ENCODE peak calls at places on chromosomes 4 and X, in ten cellular contexts. C is glutamatergic neuron, Y is kidney tubule cell, K is natural killer cell, L is GM12891, P is progenitor cell of endocrine pancreas, T is bronchial epithelial cell, N is HEK293T, F is adrenal gland, Z is mucosa of descending colon. B is an unnamed sample.

GRCh38 chr4:83364312-83364711 is 29.7 kb upstream of the HPSE start:
- DNase-seq in C (no peak), Y (no peak), K (no peak), L (no peak), P (no peak), T (peak), N (no peak), F (no peak), Z (no peak), B (peak)

GRCh38 chrX:39627257-39627656 is 470.5 kb downstream of the BCOR start:
- DNase-seq in C (no peak), Y (no peak), K (no peak), L (no peak), P (no peak), T (no peak), N (no peak), F (no peak), Z (no peak), B (no peak)

GRCh38 chrX:37608156-37608555 is 36.7 kb downstream of the LANCL3 start:
- DNase-seq in C (no peak), Y (no peak), K (no peak), L (no peak), P (no peak), T (no peak), N (no peak), F (no peak), Z (no peak), B (no peak)

GRCh38 chr4:35182451-35182850 is 1061.9 kb downstream of the ARAP2 start:
- DNase-seq in C (no peak), Y (no peak), K (no peak), L (no peak), P (no peak), T (no peak), N (no peak), F (no peak), Z (no peak), B (no peak)

GRCh38 chrX:112768563-112768962 is 72.1 kb downstream of the AMOT start:
- DNase-seq in C (no peak), Y (no peak), K (no peak), L (no peak), P (no peak), T (no peak), N (no peak), F (no peak), Z (no peak), B (no peak)

GRCh38 chr4:182384496-182385155 is 141.4 kb downstream of the TENM3 start:
- DNase-seq in C (no peak), Y (no peak), K (no peak), L (no peak), P (no peak), T (no peak), N (no peak), F (no peak), Z (no peak), B (no peak)

GRCh38 chr4:152894673-152895072 is 41.5 kb upstream of the FHDC1 start:
- DNase-seq in C (no peak), Y (peak), K (no peak), L (no peak), P (no peak), T (peak), N (no peak), F (no peak), Z (no peak), B (peak)

GRCh38 chrX:16431266-16431665 is 218.7 kb upstream of the S100G start:
- DNase-seq in C (no peak), Y (no peak), K (no peak), L (no peak), P (no peak), T (no peak), N (no peak), F (no peak), Z (no peak), B (no peak)

GRCh38 chr4:113114884-113115283 is 65.4 kb downstream of the ANK2 start:
- DNase-seq in C (no peak), Y (no peak), K (no peak), L (no peak), P (no peak), T (no peak), N (no peak), F (no peak), Z (no peak), B (no peak)

GRCh38 chrX:48648299-48648698 is 35.3 kb upstream of the WAS start:
- DNase-seq in C (peak), Y (peak), K (peak), L (no peak), P (no peak), T (peak), N (peak), F (peak), Z (no peak), B (peak)

GRCh38 chrX:12974217-12974796 is 603 bp upstream of the TMSB4X start:
- DNase-seq in C (peak), Y (peak), K (peak), L (no peak), P (no peak), T (peak), N (no peak), F (peak), Z (peak), B (peak)

GRCh38 chr4:115165503-115165902 is 52.1 kb upstream of the NDST4 start:
- DNase-seq in C (no peak), Y (no peak), K (no peak), L (no peak), P (no peak), T (no peak), N (no peak), F (no peak), Z (no peak), B (peak)

GRCh38 chrX:84248226-84248625 is 60.2 kb upstream of the RPS6KA6 start:
- DNase-seq in C (no peak), Y (peak), K (no peak), L (no peak), P (no peak), T (peak), N (no peak), F (no peak), Z (no peak), B (peak)

GRCh38 chr4:118289794-118290193 is 63.0 kb downstream of the PRSS12 start:
- DNase-seq in C (no peak), Y (no peak), K (no peak), L (no peak), P (no peak), T (no peak), N (no peak), F (no peak), Z (no peak), B (no peak)

GRCh38 chr4:156593464-156593863 is 378.1 kb downstream of the PDGFC start:
- DNase-seq in C (no peak), Y (no peak), K (no peak), L (no peak), P (no peak), T (no peak), N (no peak), F (no peak), Z (no peak), B (no peak)

GRCh38 chrX:30971761-30972603 is 82.9 kb upstream of the TAB3 start:
- DNase-seq in C (no peak), Y (peak), K (no peak), L (peak), P (no peak), T (peak), N (peak), F (peak), Z (no peak), B (peak)

GRCh38 chr4:25939330-25939729 is 25.3 kb downstream of the SMIM20 start:
- DNase-seq in C (no peak), Y (no peak), K (no peak), L (no peak), P (no peak), T (no peak), N (no peak), F (no peak), Z (no peak), B (no peak)

GRCh38 chr4:22483551-22483981 is 32.3 kb downstream of the ADGRA3 start:
- DNase-seq in C (no peak), Y (peak), K (no peak), L (no peak), P (no peak), T (peak), N (no peak), F (no peak), Z (no peak), B (peak)

GRCh38 chr4:87266986-87267385 is 46.6 kb upstream of the KLHL8 start:
- DNase-seq in C (no peak), Y (no peak), K (no peak), L (no peak), P (no peak), T (no peak), N (no peak), F (no peak), Z (no peak), B (no peak)

GRCh38 chrX:54495814-54496516 is at the start of gene FGD1:
- DNase-seq in C (peak), Y (peak), K (no peak), L (peak), P (peak), T (peak), N (peak), F (peak), Z (peak), B (peak)

GRCh38 chr4:137000432-137000831 is 531.9 kb downstream of the PCDH18 start:
- DNase-seq in C (no peak), Y (no peak), K (no peak), L (no peak), P (no peak), T (no peak), N (no peak), F (no peak), Z (no peak), B (no peak)

GRCh38 chrX:124028177-124028576 is 66.7 kb downstream of the STAG2 start:
- DNase-seq in C (no peak), Y (peak), K (no peak), L (no peak), P (no peak), T (peak), N (no peak), F (no peak), Z (no peak), B (peak)

GRCh38 chr4:78343682-78344081 is 207.9 kb upstream of the ANXA3 start:
- DNase-seq in C (no peak), Y (no peak), K (no peak), L (no peak), P (no peak), T (no peak), N (no peak), F (no peak), Z (no peak), B (no peak)

GRCh38 chr4:118082182-118082581 is 47.9 kb downstream of the NDST3 start:
- DNase-seq in C (no peak), Y (no peak), K (no peak), L (no peak), P (no peak), T (no peak), N (no peak), F (no peak), Z (no peak), B (no peak)

GRCh38 chrX:133415276-133416105 is at the start of gene GPC4:
- DNase-seq in C (peak), Y (peak), K (no peak), L (peak), P (peak), T (no peak), N (peak), F (peak), Z (peak), B (peak)

GRCh38 chr4:86980230-86980629 is 45.4 kb downstream of the AFF1 start:
- DNase-seq in C (no peak), Y (no peak), K (no peak), L (no peak), P (no peak), T (no peak), N (no peak), F (no peak), Z (no peak), B (no peak)

GRCh38 chrX:39907964-39908616 is 189.7 kb downstream of the BCOR start:
- DNase-seq in C (no peak), Y (peak), K (no peak), L (no peak), P (no peak), T (peak), N (no peak), F (peak), Z (peak), B (peak)

GRCh38 chr4:128410037-128410436 is 122.4 kb upstream of the PGRMC2 start:
- DNase-seq in C (no peak), Y (no peak), K (no peak), L (no peak), P (no peak), T (no peak), N (no peak), F (no peak), Z (no peak), B (no peak)

GRCh38 chrX:136397001-136397400 is 90.7 kb upstream of the BRS3 start:
- DNase-seq in C (no peak), Y (peak), K (no peak), L (no peak), P (no peak), T (peak), N (no peak), F (no peak), Z (no peak), B (peak)

GRCh38 chrX:97563531-97564133 is 679.9 kb downstream of the RPA4 start:
- DNase-seq in C (no peak), Y (peak), K (peak), L (peak), P (no peak), T (peak), N (no peak), F (peak), Z (peak), B (peak)

GRCh38 chr4:42819863-42820514 is 72.5 kb upstream of the GRXCR1 start:
- DNase-seq in C (no peak), Y (peak), K (no peak), L (no peak), P (no peak), T (no peak), N (no peak), F (no peak), Z (no peak), B (no peak)

GRCh38 chrX:109537324-109537665 is 651 bp downstream of the NXT2 start:
- DNase-seq in C (no peak), Y (peak), K (no peak), L (no peak), P (peak), T (peak), N (peak), F (peak), Z (no peak), B (peak)

GRCh38 chr4:88382621-88383020 is 4.0 kb downstream of the HERC6 start:
- DNase-seq in C (no peak), Y (peak), K (no peak), L (no peak), P (no peak), T (peak), N (no peak), F (no peak), Z (no peak), B (peak)

GRCh38 chr4:53595204-53595603 is 3.9 kb upstream of the LNX1 start:
- DNase-seq in C (no peak), Y (no peak), K (no peak), L (no peak), P (no peak), T (peak), N (no peak), F (no peak), Z (no peak), B (peak)

GRCh38 chr4:80112236-80112635 is 39.2 kb upstream of the ANTXR2 start:
- DNase-seq in C (no peak), Y (no peak), K (no peak), L (no peak), P (no peak), T (no peak), N (no peak), F (no peak), Z (no peak), B (no peak)

GRCh38 chr4:147731611-147732515 is at the start of gene ARHGAP10:
- DNase-seq in C (peak), Y (peak), K (peak), L (peak), P (peak), T (peak), N (peak), F (peak), Z (peak), B (peak)